ENCODE peak calls at places on chromosome 18, in six cellular contexts. P is heart left ventricle, D is stomach, A is astrocyte of the cerebellum, G is ascending aorta, J is AG04450. W is an unnamed sample.
A peak's percentile ranks its signal among the peaks of the same experiment; 100 is the strongest.

GRCh38 chr18:35571138-35571537 is 10.4 kb upstream of the GALNT1 start:
- DNase-seq in P (no peak), A (no peak), J (no peak), G (no peak), D (no peak), W (no peak)

GRCh38 chr18:64333584-64333983 is 184.7 kb upstream of the LINC00305 start:
- DNase-seq in A (no peak), D (no peak), P (no peak), G (no peak), J (no peak), W (no peak)

GRCh38 chr18:10351221-10351795 is 103.1 kb upstream of the APCDD1 start:
- DNase-seq in G (no peak), J (no peak), A (no peak), P (no peak), D (no peak), W (no peak)

GRCh38 chr18:3525870-3526420 is 76.0 kb downstream of the TGIF1 start:
- DNase-seq in A (no peak), P (no peak), D (no peak), J (no peak), G (no peak), W (no peak)

GRCh38 chr18:68564348-68564747 is 150.6 kb downstream of the TMX3 start:
- DNase-seq in A (no peak), G (no peak), P (no peak), J (no peak), D (no peak), W (no peak)

GRCh38 chr18:4871197-4871596 is 325.9 kb downstream of the AKAIN1 start:
- DNase-seq in D (no peak), G (no peak), J (no peak), A (no peak), P (no peak), W (no peak)

GRCh38 chr18:23259701-23260661 is 124.7 kb downstream of the CABLES1 start:
- DNase-seq in P (peak; percentile 81), J (peak; percentile 37), G (peak; percentile 46), D (peak; percentile 89), A (no peak), W (peak; percentile 63)

GRCh38 chr18:47184419-47185050 is 8.4 kb upstream of the IER3IP1 start:
- DNase-seq in A (no peak), G (no peak), D (no peak), J (no peak), P (no peak), W (no peak)

GRCh38 chr18:41936471-41937134 is 18.4 kb upstream of the PIK3C3 start:
- DNase-seq in P (no peak), J (no peak), A (no peak), D (no peak), G (no peak), W (no peak)

GRCh38 chr18:26461405-26461804 is 86.9 kb downstream of the KCTD1 start:
- DNase-seq in A (no peak), D (no peak), G (no peak), P (no peak), J (no peak), W (no peak)

GRCh38 chr18:26462304-26462703 is 86.0 kb downstream of the KCTD1 start:
- DNase-seq in J (no peak), G (no peak), D (no peak), P (no peak), A (no peak), W (no peak)

GRCh38 chr18:26459340-26459739 is 89.0 kb downstream of the KCTD1 start:
- DNase-seq in D (no peak), P (no peak), A (no peak), G (no peak), J (no peak), W (no peak)

GRCh38 chr18:26459884-26460283 is 88.5 kb downstream of the KCTD1 start:
- DNase-seq in J (no peak), P (no peak), A (no peak), D (no peak), G (no peak), W (no peak)

GRCh38 chr18:26460449-26461091 is 87.8 kb downstream of the KCTD1 start:
- DNase-seq in D (peak; percentile 37), A (no peak), J (no peak), P (peak; percentile 51), G (no peak), W (no peak)
- TF ChIP-seq CTCF in D (no peak), A (no peak), J (no peak), P (no peak), G (no peak), W (no peak)

DNA sequence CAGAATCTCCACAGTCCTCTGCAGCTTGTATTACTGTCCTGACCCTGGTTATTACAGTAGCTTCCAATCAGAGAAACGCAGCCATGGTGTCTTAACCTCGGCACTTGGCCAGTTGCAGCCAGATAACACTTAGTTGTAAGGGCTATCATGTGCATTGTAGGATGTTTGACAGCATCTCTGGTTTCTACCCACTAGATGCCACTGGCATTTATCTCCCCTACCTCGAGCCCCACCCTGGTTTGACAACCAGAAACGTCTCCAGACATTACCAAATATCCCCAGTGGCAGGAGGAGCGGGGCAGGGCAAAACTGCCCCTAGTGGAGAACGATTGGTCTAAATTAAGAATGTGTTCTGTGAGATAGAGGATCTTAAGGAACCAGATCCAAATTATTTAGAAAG is 13.1 kb downstream of the DSG2 start:
- DNase-seq in P (no peak), A (no peak), G (no peak), J (no peak), D (no peak), W (no peak)
- TF ChIP-seq CTCF in P (no peak), A (peak; percentile 18), G (no peak), J (no peak), D (no peak), W (no peak)

DNA sequence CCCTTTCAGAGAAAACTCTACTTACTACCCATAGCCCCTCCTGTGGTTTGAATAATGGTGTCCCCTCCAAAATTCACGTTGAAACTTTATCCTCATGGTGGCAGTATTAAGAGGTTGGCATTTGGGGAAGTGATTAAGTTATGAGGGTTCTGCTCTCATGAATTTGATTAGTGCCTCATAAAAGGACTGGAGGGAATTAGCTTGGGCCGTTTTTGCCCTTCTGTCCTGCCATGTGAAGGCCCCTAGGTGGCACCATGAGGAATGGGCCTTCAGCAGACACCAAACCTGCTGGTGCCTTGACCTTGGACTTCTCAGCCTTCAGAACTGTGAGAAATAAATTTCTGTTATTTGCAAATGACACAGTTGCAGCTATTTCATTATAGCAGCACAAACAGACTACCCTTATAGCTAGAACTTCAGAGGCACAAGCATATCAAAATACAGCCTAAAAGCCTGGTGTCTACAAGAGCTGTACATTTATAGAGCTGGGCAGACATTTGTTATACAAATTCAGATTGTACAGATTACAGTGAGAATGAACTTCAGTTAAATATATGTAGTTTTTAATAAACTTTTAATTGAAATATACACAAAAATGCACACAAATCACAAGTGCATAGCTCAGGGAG is 2.6 kb upstream of the PTPN2 start:
- DNase-seq in D (no peak), A (no peak), P (no peak), J (no peak), G (no peak), W (no peak)
- TF ChIP-seq CTCF in D (peak; percentile 16), A (peak; percentile 50), P (no peak), J (peak; percentile 40), G (peak; percentile 6), W (peak; percentile 58)

GRCh38 chr18:58660915-58661314 is 10.3 kb upstream of the MALT1 start:
- DNase-seq in J (no peak), D (no peak), G (no peak), A (no peak), P (no peak), W (no peak)

GRCh38 chr18:58654896-58655614 is 16.2 kb upstream of the MALT1 start:
- DNase-seq in A (no peak), D (no peak), G (no peak), J (no peak), P (no peak), W (no peak)

GRCh38 chr18:58657081-58657480 is 14.2 kb upstream of the MALT1 start:
- DNase-seq in A (no peak), J (no peak), G (no peak), P (no peak), D (no peak), W (no peak)

GRCh38 chr18:58659691-58660090 is 11.6 kb upstream of the MALT1 start:
- DNase-seq in P (no peak), G (no peak), J (no peak), D (no peak), A (no peak), W (no peak)

GRCh38 chr18:58657494-58657893 is 13.8 kb upstream of the MALT1 start:
- DNase-seq in G (no peak), J (no peak), D (no peak), A (no peak), P (no peak), W (no peak)
- TF ChIP-seq CTCF in G (no peak), J (no peak), D (no peak), A (no peak), P (no peak), W (no peak)

DNA sequence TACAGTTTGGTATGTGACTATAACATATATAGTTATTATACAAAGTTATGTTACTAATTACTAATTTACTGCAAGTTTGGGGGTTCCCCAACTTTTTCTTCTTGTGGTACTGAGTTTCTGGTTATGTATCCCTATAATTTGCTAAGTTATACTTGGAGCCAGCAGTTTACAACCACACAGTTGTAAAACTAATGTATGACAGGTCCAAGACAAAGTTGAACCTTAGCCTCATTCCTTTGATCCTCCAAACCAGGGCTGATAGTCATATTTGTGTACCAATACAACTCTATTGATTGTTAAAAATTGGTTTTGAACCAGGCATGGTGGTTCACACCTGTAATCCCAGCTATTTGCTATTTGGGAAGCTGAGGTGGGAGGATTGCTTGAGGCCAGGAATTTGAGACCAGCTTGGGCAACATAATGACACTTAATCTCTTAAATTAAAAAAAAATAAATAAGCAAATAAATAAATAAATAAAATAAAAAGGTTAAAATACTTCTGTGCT is 24.3 kb downstream of the RELCH start:
- DNase-seq in G (no peak), P (no peak), J (no peak), D (no peak), A (no peak), W (no peak)
- TF ChIP-seq CTCF in G (no peak), P (no peak), J (no peak), D (no peak), A (no peak), W (no peak)

GRCh38 chr18:69897397-69898108 is 50.1 kb downstream of the CD226 start:
- DNase-seq in J (no peak), D (no peak), G (no peak), P (no peak), A (no peak), W (no peak)
- TF ChIP-seq CTCF in J (no peak), D (no peak), G (no peak), P (no peak), A (no peak), W (no peak)

GRCh38 chr18:56651771-56652092 is 573 bp downstream of the WDR7 start:
- DNase-seq in J (no peak), A (no peak), P (no peak), G (no peak), D (no peak), W (no peak)

GRCh38 chr18:56650056-56650455 is 1.1 kb upstream of the WDR7 start:
- DNase-seq in J (no peak), A (no peak), G (no peak), P (no peak), D (no peak), W (no peak)

GRCh38 chr18:56652802-56653201 is 1.6 kb downstream of the WDR7 start:
- DNase-seq in J (no peak), G (no peak), A (no peak), P (no peak), D (no peak), W (no peak)

GRCh38 chr18:56648307-56648706 is 2.9 kb upstream of the WDR7 start:
- DNase-seq in J (no peak), D (no peak), P (no peak), G (no peak), A (no peak), W (no peak)

GRCh38 chr18:56650944-56651770 is at the start of gene WDR7:
- DNase-seq in G (peak; percentile 96), P (peak; percentile 98), A (peak; percentile 96), D (peak; percentile 97), J (peak; percentile 96), W (peak; percentile 97)
- TF ChIP-seq CTCF in G (no peak), P (no peak), A (no peak), D (no peak), J (no peak), W (no peak)

W was measured in CD14-positive monocyte.